ENCODE peak calls at places on chromosomes 13 and 19, in seven cellular contexts. One of them, this sample, is unnamed.

GRCh38 chr19:52007436-52007804 is 591 bp downstream of the ZNF615 start:
- DNase-seq in mesothelial cell of epicardium: no peak
- DNase-seq in IMR-90: no peak
- DNase-seq in WTC11: peak; percentile 27
- DNase-seq in cardiac muscle cell: peak; percentile 23
- DNase-seq in endothelial cell: peak; percentile 18
- DNase-seq in tibial nerve: no peak
- DNase-seq in this sample: no peak

GRCh38 chr19:12956446-12957388 is at the start of gene GADD45GIP1:
- DNase-seq in mesothelial cell of epicardium: peak; percentile 69
- DNase-seq in IMR-90: peak; percentile 69
- DNase-seq in WTC11: peak; percentile 78
- DNase-seq in cardiac muscle cell: peak; percentile 80
- DNase-seq in endothelial cell: peak; percentile 80
- DNase-seq in tibial nerve: peak; percentile 44
- DNase-seq in this sample: peak; percentile 74

GRCh38 chr19:679418-680286 is 3.5 kb downstream of the FSTL3 start:
- DNase-seq in mesothelial cell of epicardium: peak; percentile 69
- DNase-seq in IMR-90: peak; percentile 80
- DNase-seq in WTC11: no peak
- DNase-seq in cardiac muscle cell: peak; percentile 70
- DNase-seq in endothelial cell: peak; percentile 45
- DNase-seq in tibial nerve: peak; percentile 59
- DNase-seq in this sample: no peak

GRCh38 chr13:73910733-73911132 is 223.5 kb downstream of the KLF12 start:
- DNase-seq in mesothelial cell of epicardium: no peak
- DNase-seq in IMR-90: no peak
- DNase-seq in WTC11: no peak
- DNase-seq in cardiac muscle cell: no peak
- DNase-seq in endothelial cell: no peak
- DNase-seq in tibial nerve: no peak
- DNase-seq in this sample: no peak

GRCh38 chr13:51768378-51768921 is 35.5 kb downstream of the DHRS12 start:
- DNase-seq in mesothelial cell of epicardium: no peak
- DNase-seq in IMR-90: no peak
- DNase-seq in WTC11: peak; percentile 58
- DNase-seq in cardiac muscle cell: peak; percentile 73
- DNase-seq in endothelial cell: no peak
- DNase-seq in tibial nerve: no peak
- DNase-seq in this sample: no peak

GRCh38 chr13:98456423-98456845 is 120.5 kb downstream of the STK24 start:
- DNase-seq in mesothelial cell of epicardium: no peak
- DNase-seq in IMR-90: no peak
- DNase-seq in WTC11: no peak
- DNase-seq in cardiac muscle cell: no peak
- DNase-seq in endothelial cell: no peak
- DNase-seq in tibial nerve: no peak
- DNase-seq in this sample: no peak

GRCh38 chr13:65808061-65808460 is 1422.1 kb downstream of the PCDH9 start:
- DNase-seq in mesothelial cell of epicardium: no peak
- DNase-seq in IMR-90: peak; percentile 49
- DNase-seq in WTC11: no peak
- DNase-seq in cardiac muscle cell: no peak
- DNase-seq in endothelial cell: no peak
- DNase-seq in tibial nerve: no peak
- DNase-seq in this sample: no peak

GRCh38 chr19:15337202-15337601 is 4.9 kb upstream of the BRD4 start:
- DNase-seq in mesothelial cell of epicardium: no peak
- DNase-seq in IMR-90: peak; percentile 80
- DNase-seq in WTC11: no peak
- DNase-seq in cardiac muscle cell: no peak
- DNase-seq in endothelial cell: no peak
- DNase-seq in tibial nerve: no peak
- DNase-seq in this sample: no peak

GRCh38 chr13:99374994-99375805 is 68.0 kb upstream of the GPR183 start:
- DNase-seq in mesothelial cell of epicardium: no peak
- DNase-seq in IMR-90: no peak
- DNase-seq in WTC11: no peak
- DNase-seq in cardiac muscle cell: no peak
- DNase-seq in endothelial cell: no peak
- DNase-seq in tibial nerve: no peak
- DNase-seq in this sample: no peak

GRCh38 chr13:77138813-77139212 is 111.9 kb upstream of the FBXL3 start:
- DNase-seq in mesothelial cell of epicardium: no peak
- DNase-seq in IMR-90: no peak
- DNase-seq in WTC11: no peak
- DNase-seq in cardiac muscle cell: no peak
- DNase-seq in endothelial cell: no peak
- DNase-seq in tibial nerve: no peak
- DNase-seq in this sample: no peak

GRCh38 chr19:41638624-41639023 is 11.8 kb upstream of the CEACAM4 start:
- DNase-seq in mesothelial cell of epicardium: no peak
- DNase-seq in IMR-90: no peak
- DNase-seq in WTC11: no peak
- DNase-seq in cardiac muscle cell: no peak
- DNase-seq in endothelial cell: no peak
- DNase-seq in tibial nerve: no peak
- DNase-seq in this sample: no peak

GRCh38 chr13:45178349-45179142 is 22.3 kb downstream of the KCTD4 start:
- DNase-seq in mesothelial cell of epicardium: no peak
- DNase-seq in IMR-90: peak; percentile 93
- DNase-seq in WTC11: no peak
- DNase-seq in cardiac muscle cell: no peak
- DNase-seq in endothelial cell: no peak
- DNase-seq in tibial nerve: no peak
- DNase-seq in this sample: no peak

GRCh38 chr13:26867451-26868067 is 107.0 kb upstream of the GPR12 start:
- DNase-seq in mesothelial cell of epicardium: peak; percentile 69
- DNase-seq in IMR-90: peak; percentile 14
- DNase-seq in WTC11: peak; percentile 36
- DNase-seq in cardiac muscle cell: peak; percentile 70
- DNase-seq in endothelial cell: peak; percentile 48
- DNase-seq in tibial nerve: no peak
- DNase-seq in this sample: no peak

GRCh38 chr19:51798958-51799310 is 4.0 kb downstream of the FPR3 start:
- DNase-seq in mesothelial cell of epicardium: no peak
- DNase-seq in IMR-90: no peak
- DNase-seq in WTC11: no peak
- DNase-seq in cardiac muscle cell: no peak
- DNase-seq in endothelial cell: no peak
- DNase-seq in tibial nerve: no peak
- DNase-seq in this sample: no peak

GRCh38 chr13:91722267-91722884 is 324.0 kb downstream of the GPC5 start:
- DNase-seq in mesothelial cell of epicardium: no peak
- DNase-seq in IMR-90: peak; percentile 18
- DNase-seq in WTC11: no peak
- DNase-seq in cardiac muscle cell: peak; percentile 59
- DNase-seq in endothelial cell: no peak
- DNase-seq in tibial nerve: no peak
- DNase-seq in this sample: no peak

GRCh38 chr13:99995503-99996176 is 14.1 kb downstream of the ZIC2 start:
- DNase-seq in mesothelial cell of epicardium: no peak
- DNase-seq in IMR-90: no peak
- DNase-seq in WTC11: no peak
- DNase-seq in cardiac muscle cell: no peak
- DNase-seq in endothelial cell: no peak
- DNase-seq in tibial nerve: no peak
- DNase-seq in this sample: no peak

GRCh38 chr19:1259873-1260748 is 9.0 kb upstream of the CIRBP start:
- DNase-seq in mesothelial cell of epicardium: no peak
- DNase-seq in IMR-90: no peak
- DNase-seq in WTC11: no peak
- DNase-seq in cardiac muscle cell: no peak
- DNase-seq in endothelial cell: no peak
- DNase-seq in tibial nerve: no peak
- DNase-seq in this sample: peak; percentile 67

GRCh38 chr13:94464771-94465170 is 14.7 kb downstream of the DCT start:
- DNase-seq in mesothelial cell of epicardium: no peak
- DNase-seq in IMR-90: no peak
- DNase-seq in WTC11: no peak
- DNase-seq in cardiac muscle cell: no peak
- DNase-seq in endothelial cell: no peak
- DNase-seq in tibial nerve: no peak
- DNase-seq in this sample: no peak

GRCh38 chr19:9295411-9295849 is 14.2 kb downstream of the ZNF699 start:
- DNase-seq in mesothelial cell of epicardium: no peak
- DNase-seq in IMR-90: no peak
- DNase-seq in WTC11: no peak
- DNase-seq in cardiac muscle cell: no peak
- DNase-seq in endothelial cell: no peak
- DNase-seq in tibial nerve: no peak
- DNase-seq in this sample: no peak

GRCh38 chr13:102003848-102004570 is 397.8 kb downstream of the FGF14 start:
- DNase-seq in mesothelial cell of epicardium: no peak
- DNase-seq in IMR-90: no peak
- DNase-seq in WTC11: no peak
- DNase-seq in cardiac muscle cell: no peak
- DNase-seq in endothelial cell: no peak
- DNase-seq in tibial nerve: no peak
- DNase-seq in this sample: no peak

GRCh38 chr13:44300895-44301638 is 72.6 kb upstream of the SERP2 start:
- DNase-seq in mesothelial cell of epicardium: no peak
- DNase-seq in IMR-90: peak; percentile 87
- DNase-seq in WTC11: no peak
- DNase-seq in cardiac muscle cell: peak; percentile 56
- DNase-seq in endothelial cell: no peak
- DNase-seq in tibial nerve: no peak
- DNase-seq in this sample: no peak

GRCh38 chr19:20858218-20858617 is 64.8 kb upstream of the ZNF85 start:
- DNase-seq in mesothelial cell of epicardium: no peak
- DNase-seq in IMR-90: no peak
- DNase-seq in WTC11: no peak
- DNase-seq in cardiac muscle cell: no peak
- DNase-seq in endothelial cell: no peak
- DNase-seq in tibial nerve: no peak
- DNase-seq in this sample: no peak

GRCh38 chr13:40764587-40765403 is 6.2 kb downstream of the MRPS31 start:
- DNase-seq in mesothelial cell of epicardium: no peak
- DNase-seq in IMR-90: no peak
- DNase-seq in WTC11: no peak
- DNase-seq in cardiac muscle cell: no peak
- DNase-seq in endothelial cell: no peak
- DNase-seq in tibial nerve: no peak
- DNase-seq in this sample: no peak

GRCh38 chr19:27752530-27753184 is 1460.3 kb downstream of the UQCRFS1 start:
- DNase-seq in mesothelial cell of epicardium: no peak
- DNase-seq in IMR-90: no peak
- DNase-seq in WTC11: no peak
- DNase-seq in cardiac muscle cell: no peak
- DNase-seq in endothelial cell: no peak
- DNase-seq in tibial nerve: no peak
- DNase-seq in this sample: no peak
- TF ChIP-seq CTCF in mesothelial cell of epicardium: no peak
- TF ChIP-seq CTCF in IMR-90: no peak
- TF ChIP-seq CTCF in WTC11: no peak
- TF ChIP-seq CTCF in cardiac muscle cell: no peak
- TF ChIP-seq CTCF in endothelial cell: no peak
- TF ChIP-seq CTCF in tibial nerve: no peak
- TF ChIP-seq CTCF in this sample: no peak

GRCh38 chr19:3234800-3235199 is 10.3 kb downstream of the CELF5 start:
- DNase-seq in mesothelial cell of epicardium: no peak
- DNase-seq in IMR-90: no peak
- DNase-seq in WTC11: peak; percentile 80
- DNase-seq in cardiac muscle cell: no peak
- DNase-seq in endothelial cell: peak; percentile 36
- DNase-seq in tibial nerve: no peak
- DNase-seq in this sample: no peak
- TF ChIP-seq CTCF in mesothelial cell of epicardium: no peak
- TF ChIP-seq CTCF in IMR-90: peak; percentile 15
- TF ChIP-seq CTCF in WTC11: peak; percentile 49
- TF ChIP-seq CTCF in cardiac muscle cell: peak; percentile 22
- TF ChIP-seq CTCF in endothelial cell: no peak
- TF ChIP-seq CTCF in tibial nerve: no peak
- TF ChIP-seq CTCF in this sample: no peak

GRCh38 chr13:52868190-52868589 is 19.8 kb upstream of the PCDH8 start:
- DNase-seq in mesothelial cell of epicardium: no peak
- DNase-seq in IMR-90: no peak
- DNase-seq in WTC11: no peak
- DNase-seq in cardiac muscle cell: no peak
- DNase-seq in endothelial cell: no peak
- DNase-seq in tibial nerve: no peak
- DNase-seq in this sample: no peak

DNA sequence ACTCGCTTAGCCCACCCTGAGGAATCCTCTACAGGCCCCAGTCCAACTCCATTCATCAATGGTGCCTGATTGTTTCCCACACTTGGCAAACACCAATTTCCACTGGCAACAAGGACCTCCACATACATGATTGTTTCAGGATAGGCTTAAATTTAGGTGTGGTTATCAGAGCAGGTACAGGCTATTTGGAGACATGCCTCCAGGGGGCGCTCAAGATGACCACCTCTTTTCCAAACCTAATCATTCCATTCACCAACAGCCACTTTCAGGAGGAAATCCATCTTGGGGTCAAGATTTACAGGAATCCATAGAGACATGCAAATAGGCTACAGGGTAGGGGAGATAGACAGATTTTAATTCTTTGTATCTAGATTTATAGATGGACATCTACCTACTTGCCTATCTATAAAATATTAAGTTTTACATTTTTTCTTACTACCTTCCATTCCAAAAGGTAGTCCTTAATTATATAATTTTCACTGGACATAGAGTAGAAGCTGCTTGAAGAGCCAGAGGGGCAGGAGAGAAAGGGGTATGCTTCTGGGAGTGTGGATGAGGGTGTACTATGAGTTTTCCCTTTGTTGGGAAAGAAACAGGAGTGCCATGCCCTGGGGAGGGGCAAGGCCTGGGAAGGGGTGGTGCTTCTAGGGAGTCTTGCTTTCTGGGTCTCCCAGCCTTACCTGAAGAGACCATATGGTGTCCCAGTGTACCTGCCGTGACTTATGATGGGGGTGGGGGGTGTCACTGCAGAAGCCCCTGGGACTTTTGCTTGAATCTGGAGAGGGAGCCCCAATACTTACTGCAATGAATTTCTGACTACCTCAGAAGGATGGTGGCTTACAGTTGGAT is 14.1 kb upstream of the PCDH8 start:
- DNase-seq in mesothelial cell of epicardium: peak; percentile 47
- DNase-seq in IMR-90: no peak
- DNase-seq in WTC11: peak; percentile 74
- DNase-seq in cardiac muscle cell: peak; percentile 42
- DNase-seq in endothelial cell: peak; percentile 72
- DNase-seq in tibial nerve: no peak
- DNase-seq in this sample: no peak
- TF ChIP-seq CTCF in mesothelial cell of epicardium: peak; percentile 72
- TF ChIP-seq CTCF in IMR-90: peak; percentile 34
- TF ChIP-seq CTCF in WTC11: peak; percentile 80
- TF ChIP-seq CTCF in cardiac muscle cell: peak; percentile 60
- TF ChIP-seq CTCF in endothelial cell: peak; percentile 88
- TF ChIP-seq CTCF in tibial nerve: peak; percentile 11
- TF ChIP-seq CTCF in this sample: peak; percentile 39

DNA sequence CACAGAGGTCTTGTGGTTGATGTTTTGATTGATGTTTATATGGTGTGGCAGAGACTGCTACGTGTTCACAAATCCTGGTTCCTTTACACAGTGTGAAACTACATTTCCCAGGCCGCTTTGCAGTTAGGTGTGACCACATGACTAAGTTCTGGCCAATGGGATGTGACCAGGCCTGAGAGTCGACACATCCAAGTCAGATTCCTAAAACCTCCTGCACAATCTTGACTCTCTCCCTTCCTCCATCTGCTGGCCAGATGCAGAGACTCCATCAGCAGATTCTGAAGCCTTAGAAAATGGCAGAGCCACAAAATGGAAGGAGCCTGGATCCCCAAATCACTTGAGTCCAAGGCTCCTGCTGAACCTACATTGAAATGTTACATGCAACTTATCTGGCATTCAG is 12.6 kb downstream of the CD37 start:
- DNase-seq in mesothelial cell of epicardium: no peak
- DNase-seq in IMR-90: peak; percentile 82
- DNase-seq in WTC11: peak; percentile 51
- DNase-seq in cardiac muscle cell: peak; percentile 55
- DNase-seq in endothelial cell: no peak
- DNase-seq in tibial nerve: no peak
- DNase-seq in this sample: no peak
- TF ChIP-seq CTCF in mesothelial cell of epicardium: no peak
- TF ChIP-seq CTCF in IMR-90: peak; percentile 29
- TF ChIP-seq CTCF in WTC11: no peak
- TF ChIP-seq CTCF in cardiac muscle cell: peak; percentile 28
- TF ChIP-seq CTCF in endothelial cell: no peak
- TF ChIP-seq CTCF in tibial nerve: peak; percentile 5
- TF ChIP-seq CTCF in this sample: no peak

This sample was measured in natural killer cell.